ENCODE peak calls at places on chromosomes 5 and 9, in seven cellular contexts. O, S, U, F, D, X and T are unnamed samples.

GRCh38 chr9:121634800-121635261 is 16.6 kb upstream of the DAB2IP start:
- DNase-seq in X (peak), U (no peak), S (no peak), O (peak), D (no peak), F (no peak), T (peak)

GRCh38 chr9:93967020-93967803 is 12.1 kb upstream of the BARX1 start:
- DNase-seq in O (no peak), U (no peak), F (no peak), X (no peak), S (no peak), D (no peak), T (no peak)

GRCh38 chr9:69433426-69433825 is 108.4 kb downstream of the ENTREP1 start:
- DNase-seq in O (no peak), F (no peak), X (no peak), D (no peak), U (peak), S (no peak), T (no peak)

GRCh38 chr5:139757727-139758509 is 37.7 kb upstream of the PSD2 start:
- DNase-seq in X (no peak), S (no peak), D (no peak), F (no peak), U (no peak), O (no peak), T (no peak)

GRCh38 chr9:95626885-95627558 is 110.3 kb upstream of the PTCH1 start:
- DNase-seq in U (no peak), D (no peak), X (no peak), S (no peak), F (peak), O (peak), T (no peak)

GRCh38 chr5:54264574-54264973 is 45.8 kb downstream of the ARL15 start:
- DNase-seq in O (no peak), S (no peak), D (no peak), U (no peak), F (no peak), X (no peak), T (no peak)

GRCh38 chr5:78627175-78627574 is 21.4 kb downstream of the LHFPL2 start:
- DNase-seq in D (no peak), F (peak), X (peak), O (no peak), U (no peak), S (no peak), T (no peak)

GRCh38 chr9:35615981-35616680 is 2.1 kb downstream of the CD72 start:
- DNase-seq in D (no peak), O (no peak), X (no peak), U (no peak), S (no peak), F (no peak), T (no peak)

GRCh38 chr5:116451905-116452450 is 122.6 kb downstream of the SEMA6A start:
- DNase-seq in S (peak), F (no peak), O (no peak), D (no peak), U (peak), X (no peak), T (no peak)

GRCh38 chr5:95060100-95060499 is 224.8 kb downstream of the MCTP1 start:
- DNase-seq in O (no peak), S (no peak), U (no peak), X (no peak), F (no peak), D (no peak), T (no peak)

GRCh38 chr5:169071-169727 is 22.1 kb upstream of the LRRC14B start:
- DNase-seq in O (no peak), D (no peak), F (peak), U (no peak), X (peak), S (no peak), T (no peak)

GRCh38 chr5:65133473-65134110 is 348.1 kb downstream of the ADAMTS6 start:
- DNase-seq in S (no peak), D (no peak), X (no peak), F (no peak), U (no peak), O (no peak), T (no peak)

GRCh38 chr5:15794117-15794985 is 294.4 kb downstream of the FBXL7 start:
- DNase-seq in S (no peak), F (no peak), O (no peak), U (no peak), X (peak), D (no peak), T (no peak)
- TF ChIP-seq CTCF in S (peak), F (no peak), O (no peak), U (no peak), X (peak), D (no peak), T (no peak)

GRCh38 chr9:2662496-2662895 is 40.9 kb downstream of the VLDLR start:
- DNase-seq in F (peak), D (no peak), S (no peak), U (no peak), X (peak), O (peak), T (no peak)
- TF ChIP-seq CTCF in F (peak), D (no peak), S (no peak), U (peak), X (peak), O (no peak), T (no peak)

GRCh38 chr9:125757834-125758233 is 10.7 kb downstream of the PBX3 start:
- DNase-seq in X (no peak), F (no peak), O (no peak), D (no peak), U (no peak), S (no peak), T (no peak)

GRCh38 chr9:125759812-125760134 is 12.6 kb downstream of the PBX3 start:
- DNase-seq in S (no peak), D (no peak), U (no peak), F (no peak), O (no peak), X (peak), T (no peak)

GRCh38 chr9:125761685-125762084 is 14.5 kb downstream of the PBX3 start:
- DNase-seq in X (no peak), D (no peak), F (no peak), O (no peak), S (no peak), U (no peak), T (no peak)

GRCh38 chr9:125760537-125760936 is 13.4 kb downstream of the PBX3 start:
- DNase-seq in D (no peak), O (no peak), U (no peak), S (no peak), X (no peak), F (no peak), T (no peak)

GRCh38 chr9:125758986-125759811 is 12.0 kb downstream of the PBX3 start:
- DNase-seq in X (no peak), S (no peak), D (no peak), F (no peak), O (no peak), U (no peak), T (no peak)
- TF ChIP-seq CTCF in X (no peak), S (no peak), D (no peak), F (no peak), O (no peak), U (no peak), T (no peak)

GRCh38 chr9:74379718-74380117 is 117.4 kb upstream of the RORB start:
- DNase-seq in D (no peak), S (no peak), U (peak), O (peak), X (peak), F (peak), T (peak)
- TF ChIP-seq CTCF in D (peak), S (peak), U (peak), O (no peak), X (peak), F (peak), T (peak)

DNA sequence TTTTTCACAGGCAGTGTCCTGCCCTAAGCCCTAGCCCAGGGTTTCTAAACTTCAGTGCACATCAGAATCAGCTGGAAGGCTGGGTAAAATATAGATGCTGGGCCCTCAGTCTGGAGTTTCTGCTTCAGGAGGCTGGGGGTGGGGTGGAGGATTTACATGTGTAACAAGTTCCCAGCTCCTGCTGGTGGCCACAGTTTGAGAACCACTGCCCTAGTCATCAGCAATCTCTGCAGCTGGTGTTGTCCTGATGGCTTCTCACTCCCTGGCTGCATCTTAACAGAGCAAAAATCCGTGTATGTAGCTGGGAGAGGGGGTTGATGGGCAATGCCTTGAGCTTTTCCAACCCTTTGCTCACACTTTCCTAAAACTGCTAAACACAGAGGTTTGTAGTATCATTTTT is 186.0 kb upstream of the KLF9 start:
- DNase-seq in X (peak), F (peak), O (no peak), S (no peak), D (no peak), U (no peak), T (no peak)
- TF ChIP-seq CTCF in X (no peak), F (no peak), O (no peak), S (no peak), D (no peak), U (no peak), T (no peak)

DNA sequence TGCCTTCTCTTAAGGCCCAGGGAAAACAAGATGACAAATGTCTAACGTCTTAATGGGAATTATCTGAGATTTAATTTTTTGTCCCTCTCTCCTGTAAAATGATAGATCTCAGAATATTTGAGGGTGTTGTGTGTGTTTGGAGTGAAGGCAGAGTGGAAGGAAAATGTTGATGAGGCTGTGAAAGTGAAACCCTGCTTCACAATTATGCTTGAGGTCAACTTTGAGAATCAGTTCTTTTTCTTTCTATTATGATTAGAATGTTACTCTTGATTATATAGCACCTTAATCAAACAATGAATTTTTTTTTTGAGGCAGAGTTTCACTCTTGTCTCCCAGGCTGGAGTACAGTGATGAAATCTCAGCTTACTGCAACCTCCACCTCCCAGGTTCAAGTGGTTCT is 5.5 kb upstream of the LOX start:
- DNase-seq in X (no peak), F (no peak), O (no peak), S (no peak), D (no peak), U (no peak), T (no peak)
- TF ChIP-seq CTCF in X (no peak), F (no peak), O (no peak), S (no peak), D (no peak), U (no peak), T (no peak)